ENCODE peak calls at places on chromosome 5, in seven cellular contexts. I, X, M, L, Q, V and B are unnamed samples.

GRCh38 chr5:118126159-118126558 is 862.2 kb downstream of the DTWD2 start:
- DNase-seq in X (no peak), Q (no peak), V (no peak), M (no peak), L (no peak), I (no peak), B (no peak)

GRCh38 chr5:132003170-132003744 is 8.2 kb downstream of the ACSL6 start:
- DNase-seq in Q (no peak), I (no peak), V (no peak), M (peak; percentile 70), L (peak; percentile 61), X (no peak), B (no peak)

GRCh38 chr5:131640043-131640856 is 5.2 kb upstream of the RAPGEF6 start:
- DNase-seq in L (no peak), X (no peak), Q (no peak), M (no peak), I (no peak), V (no peak), B (peak; percentile 57)

GRCh38 chr5:96913233-96913632 is 22.6 kb upstream of the LNPEP start:
- DNase-seq in L (no peak), V (no peak), I (no peak), M (no peak), Q (no peak), X (no peak), B (no peak)

GRCh38 chr5:132679717-132680380 is 6.1 kb downstream of the IL4 start:
- DNase-seq in I (no peak), M (no peak), V (no peak), Q (no peak), L (no peak), X (no peak), B (no peak)

GRCh38 chr5:119270955-119271757 is 84.7 kb upstream of the TNFAIP8 start:
- DNase-seq in Q (no peak), M (no peak), L (no peak), X (no peak), V (no peak), I (no peak), B (no peak)

GRCh38 chr5:81022688-81023084 is 62.5 kb downstream of the RASGRF2 start:
- DNase-seq in M (no peak), V (no peak), I (no peak), L (no peak), Q (no peak), X (no peak), B (no peak)

GRCh38 chr5:124274949-124275348 is 471.5 kb downstream of the ZNF608 start:
- DNase-seq in V (no peak), X (no peak), Q (peak; percentile 10), L (no peak), M (no peak), I (no peak), B (no peak)

GRCh38 chr5:154755361-154756202 is at the start of gene LARP1:
- DNase-seq in I (no peak), Q (no peak), V (no peak), M (peak; percentile 84), L (no peak), X (no peak), B (peak; percentile 35)

GRCh38 chr5:107526263-107526937 is 144.3 kb downstream of the EFNA5 start:
- DNase-seq in V (no peak), I (no peak), M (no peak), X (no peak), Q (no peak), L (no peak), B (no peak)

GRCh38 chr5:140556438-140556837 is 835 bp downstream of the SRA1 start:
- DNase-seq in M (no peak), V (no peak), L (no peak), I (no peak), X (peak; percentile 47), Q (no peak), B (no peak)

GRCh38 chr5:177232761-177233160 is 70.8 kb downstream of the RAB24 start:
- DNase-seq in M (no peak), I (no peak), V (no peak), L (no peak), Q (no peak), X (no peak), B (no peak)

GRCh38 chr5:138138949-138139775 is at the start of gene NME5:
- DNase-seq in X (no peak), L (peak; percentile 83), I (peak; percentile 22), Q (no peak), M (peak; percentile 82), V (peak; percentile 30), B (no peak)

GRCh38 chr5:163509288-163510040 is 4.0 kb downstream of the MAT2B start:
- DNase-seq in M (no peak), V (peak; percentile 16), Q (no peak), I (no peak), X (no peak), L (no peak), B (no peak)

GRCh38 chr5:173775261-173775660 is 112.9 kb upstream of the CPEB4 start:
- DNase-seq in M (no peak), Q (no peak), L (no peak), I (no peak), X (no peak), V (no peak), B (no peak)

GRCh38 chr5:74576941-74577456 is 63.5 kb downstream of the ENC1 start:
- DNase-seq in L (no peak), M (no peak), I (peak; percentile 53), V (no peak), Q (peak; percentile 36), X (peak; percentile 19), B (no peak)

GRCh38 chr5:43367909-43368648 is 44.1 kb downstream of the CCL28 start:
- DNase-seq in L (no peak), M (no peak), X (no peak), V (no peak), Q (no peak), I (no peak), B (no peak)

GRCh38 chr5:126769703-126770102 is 7.2 kb upstream of the LMNB1 start:
- DNase-seq in Q (no peak), M (no peak), I (no peak), X (no peak), L (no peak), V (no peak), B (no peak)

GRCh38 chr5:175250426-175250825 is 193.6 kb downstream of the DRD1 start:
- DNase-seq in Q (no peak), X (no peak), L (no peak), M (no peak), V (no peak), I (no peak), B (no peak)

GRCh38 chr5:14204785-14205321 is 61.7 kb downstream of the TRIO start:
- DNase-seq in M (no peak), I (no peak), X (no peak), Q (peak; percentile 66), V (no peak), L (no peak), B (no peak)

GRCh38 chr5:1200495-1201326 is 684 bp upstream of the SLC6A19 start:
- DNase-seq in Q (no peak), V (no peak), I (no peak), M (peak; percentile 57), X (no peak), L (no peak), B (no peak)

GRCh38 chr5:37717613-37718431 is 122.0 kb downstream of the GDNF start:
- DNase-seq in I (peak; percentile 94), V (peak; percentile 76), L (peak; percentile 61), Q (peak; percentile 84), M (no peak), X (no peak), B (no peak)

GRCh38 chr5:148523139-148523538 is 131.2 kb downstream of the HTR4 start:
- DNase-seq in M (no peak), Q (no peak), I (no peak), V (no peak), X (no peak), L (peak; percentile 26), B (no peak)

GRCh38 chr5:20606006-20606405 is 618.0 kb upstream of the CDH18 start:
- DNase-seq in X (no peak), L (no peak), Q (no peak), V (no peak), I (no peak), M (no peak), B (no peak)

GRCh38 chr5:43219120-43219519 is 27.1 kb downstream of the NIM1K start:
- DNase-seq in Q (no peak), M (no peak), X (no peak), V (no peak), L (no peak), I (no peak), B (no peak)

GRCh38 chr5:157679801-157680200 is 8.5 kb downstream of the C5orf52 start:
- DNase-seq in V (no peak), X (no peak), M (no peak), L (no peak), I (no peak), Q (no peak), B (no peak)

GRCh38 chr5:2896371-2897275 is 145.1 kb upstream of the IRX2 start:
- DNase-seq in Q (no peak), X (no peak), V (no peak), I (no peak), L (no peak), M (no peak), B (no peak)

GRCh38 chr5:75389430-75389829 is 52.4 kb downstream of the HMGCR start:
- DNase-seq in I (no peak), L (no peak), Q (no peak), V (no peak), M (no peak), X (no peak), B (no peak)

GRCh38 chr5:56142620-56143431 is 90.3 kb downstream of the ANKRD55 start:
- DNase-seq in V (no peak), I (peak; percentile 96), Q (no peak), X (no peak), M (no peak), L (no peak), B (no peak)